ENCODE peak calls at places on chromosomes 1 and 21, in six cellular contexts. F is H9, V is endothelial cell of umbilical vein, P is neural progenitor cell, I is thoracic aorta, Q is colonic mucosa. L is an unnamed sample.
A peak's percentile ranks its signal among the peaks of the same experiment; 100 is the strongest.

GRCh38 chr1:224867715-224868114 is 61.8 kb upstream of the DNAH14 start:
- DNase-seq in V (no peak), I (no peak), P (no peak), F (no peak), Q (no peak), L (no peak)

GRCh38 chr1:11520531-11521233 is 41.7 kb downstream of the DISP3 start:
- DNase-seq in Q (no peak), I (no peak), V (no peak), P (no peak), F (no peak), L (no peak)

GRCh38 chr1:208668991-208669390 is 424.8 kb upstream of the PLXNA2 start:
- DNase-seq in Q (no peak), V (no peak), P (peak; percentile 44), I (no peak), F (peak; percentile 29), L (peak; percentile 80)

GRCh38 chr21:36115138-36115710 is 19.7 kb upstream of the CBR3 start:
- DNase-seq in F (no peak), I (no peak), Q (no peak), V (no peak), P (no peak), L (no peak)

GRCh38 chr1:1432951-1433803 is 2.3 kb upstream of the VWA1 start:
- DNase-seq in Q (peak; percentile 95), I (no peak), V (no peak), P (peak; percentile 88), F (peak; percentile 82), L (peak; percentile 86)

GRCh38 chr1:28887418-28887834 is 26.9 kb upstream of the EPB41 start:
- DNase-seq in I (no peak), P (peak; percentile 63), Q (peak; percentile 41), F (no peak), V (no peak), L (no peak)

GRCh38 chr1:1374068-1374860 is 743 bp downstream of the AURKAIP1 start:
- DNase-seq in F (no peak), P (no peak), I (no peak), V (no peak), Q (no peak), L (peak; percentile 55)

GRCh38 chr1:12549460-12550349 is 68.3 kb downstream of the DHRS3 start:
- DNase-seq in P (peak; percentile 36), F (no peak), I (no peak), Q (peak; percentile 79), V (peak; percentile 98), L (no peak)

GRCh38 chr21:45011911-45012660 is 62.3 kb upstream of the ADARB1 start:
- DNase-seq in V (peak; percentile 78), Q (no peak), I (no peak), F (peak; percentile 92), P (peak; percentile 89), L (peak; percentile 96)

GRCh38 chr1:12757836-12758235 is 11.8 kb downstream of the CFAP107 start:
- DNase-seq in V (no peak), I (no peak), Q (no peak), F (no peak), P (peak; percentile 14), L (peak; percentile 28)

GRCh38 chr21:44423941-44424607 is 31.2 kb upstream of the LRRC3 start:
- DNase-seq in Q (no peak), F (peak; percentile 29), P (no peak), V (no peak), I (no peak), L (peak; percentile 40)

GRCh38 chr1:47460040-47460439 is 22.2 kb downstream of the FOXD2 start:
- DNase-seq in I (no peak), Q (no peak), P (peak; percentile 54), F (no peak), V (no peak), L (no peak)

GRCh38 chr21:15775291-15775690 is 45.5 kb downstream of the USP25 start:
- DNase-seq in F (no peak), P (no peak), V (no peak), Q (no peak), I (no peak), L (no peak)

DNA sequence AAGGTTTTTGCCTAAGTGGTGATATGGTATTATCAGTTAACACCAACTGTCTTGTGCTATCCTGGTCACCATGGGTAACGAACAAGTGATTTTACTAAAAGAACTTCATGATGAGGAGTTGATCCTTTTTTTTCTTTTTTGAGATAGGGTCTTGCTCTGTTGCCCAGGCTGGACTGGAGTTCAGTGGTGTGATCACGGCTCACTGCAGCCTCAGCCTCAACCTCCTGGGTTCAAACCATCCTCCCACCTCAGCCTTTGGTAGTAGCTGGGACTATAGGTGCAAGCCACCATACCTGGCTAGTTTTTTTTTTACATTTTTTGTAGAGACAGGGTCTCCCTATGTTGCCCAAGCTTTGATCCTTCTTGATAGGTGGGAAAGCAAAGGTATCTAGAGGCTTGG is 5.1 kb downstream of the METTL13 start:
- DNase-seq in P (no peak), Q (no peak), I (no peak), V (no peak), F (no peak), L (no peak)
- H3K27ac ChIP-seq in P (no peak overlapping the region), Q (no peak overlapping the region), I (no peak overlapping the region), V (no peak overlapping the region), F (no peak overlapping the region), L (no peak overlapping the region)

GRCh38 chr1:24764439-24764838 is 19.2 kb downstream of the CLIC4 start:
- DNase-seq in I (no peak), F (no peak), Q (no peak), V (no peak), P (no peak), L (no peak)
- H3K4me1 ChIP-seq in I (peaks cover 64% of the 10 kb centered on the region), F (no peaks in the 10 kb centered on the region), Q (no peaks in the 10 kb centered on the region), V (peaks cover 42% of the 10 kb centered on the region), P (peaks cover 10% of the 10 kb centered on the region), L (peaks cover 6% of the 10 kb centered on the region)

GRCh38 chr1:32330558-32331127 is 5.4 kb downstream of the MARCKSL1 start:
- DNase-seq in V (no peak), Q (no peak), I (no peak), F (no peak), P (no peak), L (no peak)
- H3K27ac ChIP-seq in V (no peak overlapping the region), Q (no peak overlapping the region), I (no peak overlapping the region), F (no peak overlapping the region), P (peak overlapping the region; percentile 25), L (no peak overlapping the region)

GRCh38 chr1:66275083-66275482 is 258.9 kb upstream of the SGIP1 start:
- DNase-seq in F (no peak), V (no peak), P (no peak), I (no peak), Q (no peak), L (no peak)

GRCh38 chr1:66275601-66276023 is 258.3 kb upstream of the SGIP1 start:
- DNase-seq in F (no peak), Q (no peak), V (no peak), I (no peak), P (no peak), L (no peak)

GRCh38 chr1:66273674-66274073 is 260.3 kb upstream of the SGIP1 start:
- DNase-seq in Q (no peak), I (no peak), F (no peak), P (no peak), V (no peak), L (no peak)

GRCh38 chr1:66276229-66276628 is 257.7 kb upstream of the SGIP1 start:
- DNase-seq in I (no peak), F (no peak), P (no peak), V (no peak), Q (no peak), L (no peak)

GRCh38 chr1:66274634-66275033 is 259.3 kb upstream of the SGIP1 start:
- DNase-seq in F (no peak), V (no peak), I (no peak), P (no peak), Q (no peak), L (no peak)
- H3K4me1 ChIP-seq in F (peaks cover 10% of the 10 kb centered on the region), V (peaks cover 29% of the 10 kb centered on the region), I (peaks cover 31% of the 10 kb centered on the region), P (no peaks in the 10 kb centered on the region), Q (peaks cover 5% of the 10 kb centered on the region), L (peaks cover 4% of the 10 kb centered on the region)

DNA sequence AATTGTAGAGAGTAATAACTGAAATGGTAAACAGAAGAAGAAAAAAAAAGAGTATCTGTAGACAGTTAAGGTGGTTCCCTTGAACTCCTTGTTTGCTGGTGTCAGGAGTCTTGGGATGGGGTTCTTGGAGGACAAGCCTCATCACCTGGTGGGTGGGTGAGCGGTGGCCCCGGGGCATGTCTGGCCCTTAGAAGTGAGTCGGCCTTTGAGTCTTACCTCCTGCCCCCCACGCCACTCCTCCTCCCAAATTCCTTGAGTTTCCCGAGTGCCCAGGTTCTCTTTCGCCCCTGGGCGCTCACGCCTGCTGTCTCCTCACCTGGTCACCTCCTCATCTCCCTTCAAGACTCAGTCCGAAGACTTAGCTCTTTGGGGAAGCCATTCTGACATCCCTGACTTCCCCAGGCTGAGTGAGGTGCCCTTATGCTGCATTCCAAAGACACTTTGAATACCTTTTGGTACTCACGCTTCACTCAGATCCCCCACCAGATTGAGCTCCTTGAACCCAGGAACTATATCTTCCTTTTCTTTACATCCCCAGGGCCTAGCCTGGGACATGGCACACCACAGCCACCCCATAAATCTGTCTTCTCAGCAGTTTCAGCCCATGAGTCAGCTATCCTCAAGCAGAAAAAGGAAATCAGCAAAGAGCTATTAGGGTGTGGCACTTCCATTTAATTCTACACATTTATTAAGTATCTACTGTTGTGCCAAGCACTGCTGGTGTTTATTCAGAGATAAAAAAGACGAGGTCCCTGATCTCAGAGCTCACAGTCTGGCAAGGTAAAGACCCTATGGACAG is 13.5 kb upstream of the IKBKE start:
- DNase-seq in F (no peak), Q (no peak), I (no peak), P (no peak), V (peak; percentile 55), L (no peak)
- H3K27ac ChIP-seq in F (no peak overlapping the region), Q (no peak overlapping the region), I (no peak overlapping the region), P (no peak overlapping the region), V (no peak overlapping the region), L (no peak overlapping the region)

DNA sequence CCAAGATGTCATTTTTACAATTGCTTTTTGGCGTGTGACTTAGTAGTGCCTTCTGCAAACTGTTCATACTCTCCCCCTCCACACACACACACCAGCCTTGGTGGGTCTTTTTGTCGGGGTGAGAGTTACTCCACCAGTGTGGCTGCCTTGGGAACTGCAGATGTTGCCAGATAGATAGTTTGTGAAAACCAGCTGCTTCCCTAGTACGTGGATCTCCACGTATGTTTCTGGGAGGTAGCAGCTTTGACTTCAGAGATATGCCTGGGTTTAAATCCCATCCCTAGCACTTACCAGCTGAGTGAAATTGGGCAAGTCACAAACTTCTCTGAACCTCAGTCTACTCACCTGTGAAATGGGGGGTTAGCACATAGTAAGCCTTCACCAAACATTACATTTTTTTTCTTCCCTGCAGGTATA is 78.0 kb downstream of the MAN1C1 start:
- DNase-seq in I (no peak), P (no peak), Q (no peak), V (no peak), F (peak; percentile 27), L (no peak)
- H3K4me1 ChIP-seq in I (peaks cover 37% of the 10 kb centered on the region), P (peaks cover 25% of the 10 kb centered on the region), Q (no peaks in the 10 kb centered on the region), V (peaks cover 4% of the 10 kb centered on the region), F (peaks cover 3% of the 10 kb centered on the region), L (no peaks in the 10 kb centered on the region)

GRCh38 chr1:114340906-114341698 is 169.9 kb downstream of the TRIM33 start:
- DNase-seq in Q (no peak), P (no peak), V (no peak), F (no peak), I (no peak), L (no peak)
- H3K27ac ChIP-seq in Q (no peak overlapping the region), P (no peak overlapping the region), V (no peak overlapping the region), F (no peak overlapping the region), I (no peak overlapping the region), L (no peak overlapping the region)

L was measured in endodermal cell.